ENCODE peak calls at places on chromosomes 7 and 10, in five cellular contexts. P is fibroblast of lung, G is tibial nerve, E is AG09309, L is endodermal cell. W is an unnamed sample.

GRCh38 chr10:98186681-98187080 is 52.2 kb downstream of the R3HCC1L start:
- DNase-seq in P (peak), G (no peak), E (no peak), L (no peak), W (no peak)

GRCh38 chr10:72297281-72297967 is 23.7 kb downstream of the DDIT4 start:
- DNase-seq in P (peak), G (peak), E (peak), L (no peak), W (peak)

GRCh38 chr10:112314822-112315474 is 31.7 kb downstream of the TECTB start:
- DNase-seq in P (peak), G (peak), E (no peak), L (peak), W (peak)

GRCh38 chr7:110010379-110010778 is 1080.5 kb upstream of the LRRN3 start:
- DNase-seq in P (no peak), G (no peak), E (no peak), L (peak), W (no peak)

GRCh38 chr10:110267246-110267645 is 37.5 kb downstream of the SMNDC1 start:
- DNase-seq in P (no peak), G (no peak), E (no peak), L (no peak), W (no peak)

GRCh38 chr7:120272261-120272895 is 597 bp upstream of the KCND2 start:
- DNase-seq in P (peak), G (no peak), E (no peak), L (peak), W (no peak)

GRCh38 chr7:95867309-95867708 is 95.0 kb downstream of the DYNC1I1 start:
- DNase-seq in P (no peak), G (no peak), E (no peak), L (peak), W (no peak)

GRCh38 chr10:62082729-62083412 is 181.4 kb downstream of the ARID5B start:
- DNase-seq in P (peak), G (no peak), E (no peak), L (no peak), W (no peak)

GRCh38 chr10:132100556-132101349 is 35.0 kb downstream of the JAKMIP3 start:
- DNase-seq in P (no peak), G (no peak), E (no peak), L (peak), W (no peak)

GRCh38 chr7:148704189-148704588 is 5.5 kb downstream of the CUL1 start:
- DNase-seq in P (no peak), G (no peak), E (no peak), L (no peak), W (no peak)

GRCh38 chr10:93751832-93752231 is 5.9 kb upstream of the LGI1 start:
- DNase-seq in P (peak), G (no peak), E (no peak), L (peak), W (peak)

GRCh38 chr10:126504051-126504760 is 115.9 kb upstream of the ADAM12 start:
- DNase-seq in P (peak), G (no peak), E (peak), L (peak), W (no peak)

GRCh38 chr7:100801833-100802568 is 25.3 kb downstream of the EPHB4 start:
- DNase-seq in P (peak), G (no peak), E (peak), L (no peak), W (no peak)

GRCh38 chr10:46223064-46223480 is 63.7 kb upstream of the ANTXRL start:
- DNase-seq in P (no peak), G (no peak), E (no peak), L (peak), W (no peak)

GRCh38 chr10:29113251-29113945 is 175.5 kb upstream of the LYZL1 start:
- DNase-seq in P (no peak), G (no peak), E (no peak), L (no peak), W (no peak)

GRCh38 chr10:61313460-61313859 is 139.7 kb downstream of the TMEM26 start:
- DNase-seq in P (peak), G (no peak), E (peak), L (no peak), W (no peak)

GRCh38 chr7:48089415-48089975 is 430 bp downstream of the UPP1 start:
- DNase-seq in P (peak), G (no peak), E (no peak), L (peak), W (no peak)

GRCh38 chr7:98085674-98086073 is 21.0 kb upstream of the LMTK2 start:
- DNase-seq in P (no peak), G (no peak), E (no peak), L (peak), W (no peak)

GRCh38 chr7:140402178-140402835 is 1.6 kb upstream of the RAB19 start:
- DNase-seq in P (peak), G (no peak), E (peak), L (no peak), W (no peak)

GRCh38 chr10:80425901-80426300 is 17.6 kb downstream of the PRXL2A start:
- DNase-seq in P (no peak), G (no peak), E (no peak), L (no peak), W (no peak)

GRCh38 chr7:44244282-44244681 is 43.5 kb downstream of the YKT6 start:
- DNase-seq in P (no peak), G (no peak), E (no peak), L (peak), W (no peak)

GRCh38 chr7:18458830-18459229 is 36.7 kb upstream of the HDAC9 start:
- DNase-seq in P (peak), G (no peak), E (peak), L (no peak), W (peak)

GRCh38 chr10:27912241-27912640 is 86.6 kb downstream of the ODAD2 start:
- DNase-seq in P (no peak), G (no peak), E (no peak), L (no peak), W (no peak)

GRCh38 chr7:92586403-92586802 is 3.8 kb downstream of the FAM133B start:
- DNase-seq in P (peak), G (no peak), E (peak), L (no peak), W (no peak)

GRCh38 chr7:92590711-92591310 is 621 bp upstream of the FAM133B start:
- DNase-seq in P (no peak), G (no peak), E (no peak), L (no peak), W (no peak)

GRCh38 chr7:92584953-92585352 is 5.2 kb downstream of the FAM133B start:
- DNase-seq in P (no peak), G (no peak), E (no peak), L (no peak), W (no peak)

GRCh38 chr7:92589056-92589455 is 1.1 kb downstream of the FAM133B start:
- DNase-seq in P (no peak), G (no peak), E (no peak), L (no peak), W (no peak)

DNA sequence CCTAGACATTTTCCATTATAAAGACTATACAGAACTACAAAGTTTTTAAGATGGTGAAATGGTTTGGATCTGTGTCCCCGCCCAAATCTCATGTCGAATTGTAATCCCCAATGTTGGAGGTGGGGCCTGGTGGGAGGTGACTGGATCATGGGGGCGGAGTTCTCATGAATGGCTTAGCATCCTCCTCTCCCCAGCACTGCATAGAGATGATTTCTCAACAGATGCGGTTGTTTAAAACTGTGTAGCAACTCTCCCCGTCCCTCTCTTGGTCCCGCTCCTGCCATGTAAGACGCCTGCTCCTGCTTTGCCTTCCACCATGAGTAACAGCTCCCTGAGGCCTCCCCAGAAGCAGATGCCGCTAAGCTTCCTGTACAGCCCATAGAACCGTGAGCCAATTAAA is 1.6 kb downstream of the FAM133B start:
- DNase-seq in P (no peak), G (no peak), E (no peak), L (peak), W (no peak)
- H3K4me3 ChIP-seq in P (peak), G (peak), E (peak), L (peak), W (peak)

GRCh38 chr10:104811166-104811565 is 170.1 kb downstream of the SORCS3 start:
- DNase-seq in P (no peak), G (no peak), E (no peak), L (no peak), W (no peak)

GRCh38 chr10:104806791-104807190 is 165.7 kb downstream of the SORCS3 start:
- DNase-seq in P (no peak), G (no peak), E (no peak), L (no peak), W (no peak)

GRCh38 chr10:104809288-104810090 is 168.4 kb downstream of the SORCS3 start:
- DNase-seq in P (peak), G (no peak), E (no peak), L (peak), W (no peak)
- H3K4me3 ChIP-seq in P (no peak), G (no peak), E (no peak), L (no peak), W (no peak)

GRCh38 chr10:101284171-101285092 is 55.2 kb upstream of the LBX1 start:
- DNase-seq in P (no peak), G (no peak), E (no peak), L (peak), W (no peak)

GRCh38 chr10:101282937-101283336 is 53.7 kb upstream of the LBX1 start:
- DNase-seq in P (no peak), G (no peak), E (no peak), L (peak), W (no peak)

GRCh38 chr10:101285093-101285463 is 55.8 kb upstream of the LBX1 start:
- DNase-seq in P (no peak), G (no peak), E (no peak), L (no peak), W (no peak)

GRCh38 chr10:101285519-101286070 is 56.3 kb upstream of the LBX1 start:
- DNase-seq in P (no peak), G (no peak), E (no peak), L (peak), W (no peak)

DNA sequence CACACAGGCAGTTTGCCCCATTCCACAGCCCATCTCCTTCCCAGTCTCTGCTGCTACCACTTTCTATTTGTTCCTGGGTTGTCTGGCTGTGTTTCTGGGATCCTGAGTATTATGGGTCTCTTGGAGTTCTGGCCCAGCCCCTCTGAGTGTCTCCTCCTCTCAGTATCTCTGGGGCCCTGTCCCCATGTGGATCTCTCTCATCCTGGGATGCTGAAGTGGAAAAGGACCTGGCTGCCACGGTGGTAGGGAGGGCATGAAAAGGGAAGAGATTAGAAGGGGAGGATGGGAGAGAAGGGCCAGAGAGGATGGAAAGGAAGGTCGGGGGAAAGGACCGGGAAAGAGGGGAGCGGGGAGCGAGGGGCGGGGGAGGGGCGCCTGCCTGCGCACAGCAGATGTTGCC is 54.5 kb upstream of the LBX1 start:
- DNase-seq in P (no peak), G (no peak), E (no peak), L (no peak), W (no peak)
- H3K4me3 ChIP-seq in P (no peak), G (no peak), E (no peak), L (peak), W (peak)

DNA sequence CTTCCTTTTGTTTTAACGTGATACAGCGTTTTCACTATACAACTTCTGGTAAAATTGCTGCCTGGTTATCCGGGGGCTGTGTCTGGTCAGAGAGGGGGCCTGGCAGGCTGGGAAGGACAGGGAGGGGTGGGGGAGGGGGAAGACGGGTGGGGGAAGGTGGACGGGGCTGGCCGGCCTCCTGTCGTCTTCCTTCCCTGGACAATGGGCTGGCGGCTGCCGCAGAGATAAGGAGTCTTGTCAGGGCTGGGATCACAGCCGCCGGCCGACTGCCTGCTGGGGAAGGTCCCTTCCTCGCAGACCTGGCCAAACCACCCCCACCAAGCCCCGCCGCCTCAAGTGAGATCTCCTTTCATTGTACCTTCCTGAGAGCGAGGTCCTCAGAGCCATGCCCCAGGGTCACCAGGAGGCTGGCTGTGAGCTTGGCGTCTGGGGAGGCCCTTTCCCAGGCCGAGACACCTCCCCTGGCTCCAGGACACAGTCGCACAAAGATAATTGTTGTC is 151.2 kb upstream of the TNRC18 start:
- DNase-seq in P (no peak), G (no peak), E (no peak), L (peak), W (no peak)
- H3K4me3 ChIP-seq in P (no peak), G (no peak), E (no peak), L (peak), W (no peak)

DNA sequence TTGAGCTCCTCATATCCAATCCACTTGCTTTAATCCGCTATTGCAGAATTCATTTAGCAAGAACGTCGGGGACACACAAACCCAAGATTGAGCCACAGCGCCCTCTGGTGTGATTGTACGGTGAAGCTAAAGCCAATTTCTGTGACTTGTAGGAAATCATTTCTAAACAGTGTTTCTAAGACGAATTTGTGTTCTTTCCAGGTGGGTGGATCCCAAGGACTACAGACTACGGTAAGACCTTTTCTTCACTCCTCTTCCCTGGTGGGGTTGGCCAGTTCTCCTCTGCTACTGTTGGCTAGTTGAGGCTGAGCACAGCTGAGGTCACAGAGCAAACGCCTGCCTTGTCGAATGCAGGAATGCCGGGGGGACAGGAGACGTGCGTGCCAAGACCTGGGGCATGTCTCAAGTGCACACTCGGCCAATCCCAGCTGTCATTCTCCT is 5.2 kb downstream of the DMBT1 start:
- DNase-seq in P (peak), G (peak), E (peak), L (peak), W (peak)
- H3K4me3 ChIP-seq in P (peak), G (no peak), E (peak), L (no peak), W (peak)

GRCh38 chr7:116529250-116529649 is 4.4 kb downstream of the CAV1 start:
- DNase-seq in P (no peak), G (no peak), E (no peak), L (no peak), W (no peak)

GRCh38 chr7:116526897-116527296 is 2.1 kb downstream of the CAV1 start:
- DNase-seq in P (no peak), G (no peak), E (no peak), L (no peak), W (no peak)

GRCh38 chr7:116528008-116528789 is 3.4 kb downstream of the CAV1 start:
- DNase-seq in P (peak), G (no peak), E (peak), L (no peak), W (peak)

GRCh38 chr7:116525913-116526857 is 1.3 kb downstream of the CAV1 start:
- DNase-seq in P (peak), G (peak), E (peak), L (peak), W (peak)

DNA sequence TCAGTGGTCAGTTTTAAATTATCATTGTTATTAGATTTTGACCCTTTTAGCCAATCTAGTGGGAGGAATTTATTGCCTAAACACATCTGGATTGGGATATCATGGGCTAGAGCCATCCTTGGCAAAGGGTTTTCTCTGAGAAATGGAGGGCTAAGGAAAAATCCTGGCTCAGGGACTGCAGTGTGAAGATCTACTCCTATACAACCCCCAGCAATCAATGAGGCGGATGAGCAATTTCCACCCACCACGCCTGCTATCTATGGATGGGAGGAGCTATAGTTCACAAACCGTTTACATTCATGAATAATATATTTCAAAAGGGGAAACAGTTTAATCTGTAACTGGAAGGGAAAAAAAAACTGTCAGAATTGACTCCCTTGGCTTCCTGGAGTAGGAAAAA is 2.7 kb downstream of the CAV1 start:
- DNase-seq in P (peak), G (no peak), E (no peak), L (no peak), W (no peak)
- H3K4me3 ChIP-seq in P (peak), G (no peak), E (peak), L (no peak), W (peak)